ENCODE peak calls at places on chromosomes 5 and 9, in six cellular contexts. Q is mesendoderm; M is fibroblast of pulmonary artery; K is CD8-positive, alpha-beta T cell; J is Peyer's patch; R is Panc1. B is an unnamed sample.

GRCh38 chr5:74639538-74640449 is 734 bp downstream of the ENC1 start:
- DNase-seq in Q (peak), M (peak), K (no peak), J (no peak), R (no peak), B (peak)

GRCh38 chr5:69007726-69008368 is 86.0 kb upstream of the SLC30A5 start:
- DNase-seq in Q (peak), M (peak), K (peak), J (peak), R (peak), B (peak)

GRCh38 chr5:19880859-19881436 is 107.1 kb downstream of the CDH18 start:
- DNase-seq in Q (peak), M (no peak), K (no peak), J (no peak), R (peak), B (no peak)

GRCh38 chr5:74640450-74641013 is at the start of gene ENC1:
- DNase-seq in Q (peak), M (peak), K (peak), J (peak), R (peak), B (peak)

GRCh38 chr9:126025973-126026372 is 278.8 kb downstream of the PBX3 start:
- DNase-seq in Q (no peak), M (no peak), K (no peak), J (no peak), R (no peak), B (no peak)

GRCh38 chr5:58924306-58924705 is 341.4 kb downstream of the RAB3C start:
- DNase-seq in Q (no peak), M (no peak), K (no peak), J (no peak), R (no peak), B (no peak)

GRCh38 chr9:112784020-112784788 is 33.6 kb downstream of the SNX30 start:
- DNase-seq in Q (peak), M (peak), K (no peak), J (no peak), R (no peak), B (peak)

GRCh38 chr9:92989561-92989960 is 42.2 kb downstream of the FGD3 start:
- DNase-seq in Q (peak), M (no peak), K (no peak), J (no peak), R (no peak), B (no peak)

GRCh38 chr9:127904888-127905728 is 5.7 kb upstream of the ST6GALNAC6 start:
- DNase-seq in Q (no peak), M (no peak), K (peak), J (peak), R (no peak), B (no peak)
- H3K4me3 ChIP-seq in Q (no peak), M (no peak), K (peak), J (peak), R (no peak), B (no peak)

GRCh38 chr5:127412698-127413097 is 104.7 kb upstream of the PRRC1 start:
- DNase-seq in Q (no peak), M (no peak), K (no peak), J (no peak), R (no peak), B (no peak)

GRCh38 chr5:127409923-127410675 is 107.3 kb upstream of the PRRC1 start:
- DNase-seq in Q (no peak), M (no peak), K (no peak), J (no peak), R (no peak), B (no peak)

GRCh38 chr5:127406326-127407121 is 110.9 kb upstream of the PRRC1 start:
- DNase-seq in Q (peak), M (no peak), K (no peak), J (no peak), R (no peak), B (no peak)

GRCh38 chr5:127410906-127411780 is 106.3 kb upstream of the PRRC1 start:
- DNase-seq in Q (no peak), M (no peak), K (no peak), J (no peak), R (no peak), B (no peak)

DNA sequence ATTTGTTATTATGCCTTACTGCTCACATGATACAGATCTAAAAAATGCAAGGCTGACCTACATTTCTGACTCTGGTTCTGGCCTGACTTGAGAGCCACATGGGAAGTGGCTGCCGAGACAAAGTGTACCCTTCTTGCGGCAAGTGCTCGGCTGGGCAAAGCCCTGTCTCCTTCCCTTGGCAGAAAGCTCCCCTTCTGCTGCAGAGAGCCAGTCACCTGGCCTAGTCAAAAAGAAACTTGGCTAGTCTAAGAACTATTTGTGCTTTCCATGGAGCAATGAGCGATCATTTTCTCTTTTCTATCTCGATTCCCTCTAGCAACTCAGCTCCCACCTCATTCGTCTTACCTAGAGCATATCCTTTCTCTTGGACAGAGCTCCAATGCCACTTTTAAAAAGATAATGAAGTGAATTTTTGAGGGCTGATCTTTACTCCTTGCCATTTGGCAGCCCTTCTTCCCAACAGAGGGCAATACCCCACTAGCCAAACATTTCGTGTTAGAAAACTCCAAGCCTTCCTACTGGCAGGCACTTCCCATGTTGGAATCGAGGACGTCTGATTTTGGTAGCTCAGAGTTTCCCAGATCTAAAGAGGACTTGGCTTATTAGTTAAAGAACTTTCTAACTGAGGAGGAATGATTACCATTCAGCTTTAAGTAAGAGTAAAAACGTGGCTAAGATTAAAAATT is 108.1 kb upstream of the PRRC1 start:
- DNase-seq in Q (no peak), M (no peak), K (no peak), J (no peak), R (no peak), B (no peak)
- H3K4me3 ChIP-seq in Q (no peak), M (no peak), K (no peak), J (no peak), R (peak), B (no peak)

GRCh38 chr5:124746916-124747769 is 704 bp upstream of the ZNF608 start:
- DNase-seq in Q (peak), M (peak), K (no peak), J (peak), R (no peak), B (peak)
- H3K4me3 ChIP-seq in Q (peak), M (peak), K (no peak), J (peak), R (peak), B (peak)

GRCh38 chr5:968953-969352 is 39.6 kb upstream of the NKD2 start:
- DNase-seq in Q (no peak), M (no peak), K (no peak), J (no peak), R (no peak), B (no peak)
- H3K4me3 ChIP-seq in Q (no peak), M (no peak), K (no peak), J (no peak), R (no peak), B (peak)

GRCh38 chr5:81751009-81751835 is at the start of gene SSBP2:
- DNase-seq in Q (peak), M (peak), K (peak), J (peak), R (peak), B (peak)

GRCh38 chr5:81748556-81748955 is 2.3 kb downstream of the SSBP2 start:
- DNase-seq in Q (no peak), M (no peak), K (no peak), J (no peak), R (no peak), B (no peak)

GRCh38 chr5:81750308-81751008 is 439 bp downstream of the SSBP2 start:
- DNase-seq in Q (no peak), M (no peak), K (peak), J (peak), R (no peak), B (no peak)

GRCh38 chr5:81749562-81750307 is 1.2 kb downstream of the SSBP2 start:
- DNase-seq in Q (peak), M (peak), K (peak), J (peak), R (no peak), B (no peak)

GRCh38 chr5:81749186-81749561 is 1.7 kb downstream of the SSBP2 start:
- DNase-seq in Q (no peak), M (peak), K (no peak), J (no peak), R (no peak), B (peak)
- H3K4me3 ChIP-seq in Q (no peak), M (peak), K (peak), J (peak), R (peak), B (peak)

GRCh38 chr5:1443991-1444360 is 1.3 kb downstream of the SLC6A3 start:
- DNase-seq in Q (no peak), M (no peak), K (no peak), J (peak), R (no peak), B (no peak)
- H3K4me3 ChIP-seq in Q (no peak), M (no peak), K (no peak), J (no peak), R (no peak), B (no peak)

DNA sequence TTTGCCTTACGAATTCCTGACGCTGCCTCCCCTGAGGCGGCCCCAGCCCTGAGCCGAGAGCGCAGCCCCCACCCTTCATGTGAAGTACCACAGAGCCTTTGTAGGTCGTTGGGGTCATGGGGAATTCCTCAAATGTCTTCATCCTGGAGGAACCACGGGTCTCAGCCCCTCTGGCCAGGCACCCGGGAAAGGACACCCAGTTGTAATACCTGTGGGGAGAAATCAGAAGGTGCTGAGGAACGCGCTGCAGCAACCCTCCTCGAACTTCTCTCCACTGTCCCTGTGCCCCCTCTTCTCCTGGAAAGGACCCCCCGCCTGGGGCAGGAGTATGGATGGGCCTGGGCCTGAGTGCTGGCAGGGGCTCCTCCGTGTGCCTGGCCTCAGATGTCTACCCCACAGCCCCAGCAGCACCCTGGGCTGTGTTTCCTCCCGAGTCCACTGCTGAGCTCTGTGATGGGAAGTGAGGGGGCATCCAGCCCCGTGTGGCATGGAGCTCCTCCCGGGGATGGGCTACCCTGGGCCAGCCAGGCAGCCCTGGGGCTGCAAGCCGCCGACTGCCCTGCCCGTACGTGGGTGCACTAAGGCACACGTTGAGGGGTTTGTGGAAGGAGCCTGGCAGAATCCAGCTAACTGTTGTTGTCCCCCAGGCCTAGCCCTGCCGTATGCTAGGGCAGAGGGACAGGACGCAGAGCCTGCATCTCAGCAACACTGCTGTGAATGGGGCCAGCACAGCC is 18.7 kb upstream of the SCGB3A1 start:
- DNase-seq in Q (no peak), M (no peak), K (no peak), J (no peak), R (no peak), B (no peak)
- H3K4me3 ChIP-seq in Q (no peak), M (no peak), K (no peak), J (no peak), R (no peak), B (no peak)

GRCh38 chr5:37717276-37717612 is 122.6 kb downstream of the GDNF start:
- DNase-seq in Q (no peak), M (no peak), K (no peak), J (no peak), R (no peak), B (no peak)
- H3K4me3 ChIP-seq in Q (no peak), M (no peak), K (no peak), J (no peak), R (no peak), B (no peak)

GRCh38 chr5:90641528-90641927 is 82.9 kb downstream of the ADGRV1 start:
- DNase-seq in Q (no peak), M (no peak), K (no peak), J (no peak), R (no peak), B (no peak)
- H3K4me3 ChIP-seq in Q (no peak), M (no peak), K (no peak), J (no peak), R (no peak), B (no peak)

DNA sequence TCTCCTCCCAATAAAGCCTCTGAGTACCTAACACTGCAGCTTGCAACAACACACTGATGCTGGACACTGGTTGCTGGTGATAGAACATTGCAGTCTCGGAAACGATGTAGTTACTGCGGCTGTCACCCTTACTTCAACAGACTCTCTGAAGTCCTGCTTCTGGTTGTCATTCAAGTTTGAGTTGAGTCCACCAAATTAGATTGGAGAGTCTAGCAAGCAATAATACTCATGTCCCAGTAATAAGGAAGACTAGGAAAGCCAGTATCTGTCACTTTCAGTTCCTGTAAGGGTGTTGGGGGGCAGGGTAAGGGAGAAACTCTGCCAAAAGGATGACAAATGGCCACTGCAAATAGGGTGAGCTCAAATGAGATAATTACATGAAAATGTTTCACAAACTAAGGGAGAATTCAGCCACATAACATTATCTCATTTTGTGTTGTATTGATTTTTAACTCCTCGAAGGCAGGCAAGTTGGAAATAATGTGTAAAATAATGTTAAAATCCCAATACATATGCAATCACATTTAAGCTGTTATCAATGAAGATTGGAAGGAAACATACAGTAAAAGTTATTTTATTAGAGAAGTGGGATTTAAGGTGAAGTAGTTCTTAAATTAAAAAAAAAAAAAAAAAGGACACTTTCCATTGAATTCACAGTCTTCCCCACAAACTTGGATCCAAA is 849 bp upstream of the IFT74 start:
- DNase-seq in Q (peak), M (no peak), K (no peak), J (no peak), R (no peak), B (peak)
- H3K4me3 ChIP-seq in Q (peak), M (peak), K (peak), J (peak), R (peak), B (peak)